ENCODE peak calls at places on chromosomes 5 and 9, in seven cellular contexts. One of them, this sample, is unnamed. For H3K4me1, the result is how much of the 10 kb centered on the place peaks cover.

GRCh38 chr5:9118852-9119251 is 427.0 kb downstream of the SEMA5A start:
- DNase-seq in ovary: no peak
- DNase-seq in upper lobe of right lung: no peak
- DNase-seq in psoas muscle: no peak
- DNase-seq in lower lobe of right lung: no peak
- DNase-seq in PC-9: no peak
- DNase-seq in stomach: no peak
- DNase-seq in this sample: no peak

GRCh38 chr5:171582849-171583248 is 163.4 kb downstream of the FGF18 start:
- DNase-seq in PC-9: no peak
- DNase-seq in psoas muscle: no peak
- DNase-seq in upper lobe of right lung: no peak
- DNase-seq in lower lobe of right lung: no peak
- DNase-seq in stomach: no peak
- DNase-seq in ovary: no peak
- DNase-seq in this sample: no peak

GRCh38 chr9:133524679-133525228 is at the start of gene MYMK:
- DNase-seq in psoas muscle: peak
- DNase-seq in stomach: no peak
- DNase-seq in PC-9: no peak
- DNase-seq in ovary: no peak
- DNase-seq in upper lobe of right lung: no peak
- DNase-seq in lower lobe of right lung: no peak
- DNase-seq in this sample: no peak

GRCh38 chr9:109098960-109099308 is 20.8 kb downstream of the TMEM245 start:
- DNase-seq in psoas muscle: no peak
- DNase-seq in PC-9: no peak
- DNase-seq in lower lobe of right lung: no peak
- DNase-seq in stomach: no peak
- DNase-seq in upper lobe of right lung: no peak
- DNase-seq in ovary: peak
- DNase-seq in this sample: no peak

GRCh38 chr5:147234825-147235635 is at the start of gene STK32A:
- DNase-seq in lower lobe of right lung: peak
- DNase-seq in ovary: peak
- DNase-seq in psoas muscle: peak
- DNase-seq in upper lobe of right lung: peak
- DNase-seq in stomach: peak
- DNase-seq in PC-9: no peak
- DNase-seq in this sample: peak

GRCh38 chr5:113338628-113339027 is 96.2 kb downstream of the TSSK1B start:
- DNase-seq in PC-9: no peak
- DNase-seq in upper lobe of right lung: no peak
- DNase-seq in ovary: no peak
- DNase-seq in lower lobe of right lung: no peak
- DNase-seq in psoas muscle: no peak
- DNase-seq in stomach: no peak
- DNase-seq in this sample: no peak

GRCh38 chr5:24642022-24642421 is 2.8 kb downstream of the CDH10 start:
- DNase-seq in stomach: no peak
- DNase-seq in PC-9: peak
- DNase-seq in lower lobe of right lung: no peak
- DNase-seq in upper lobe of right lung: no peak
- DNase-seq in ovary: no peak
- DNase-seq in psoas muscle: no peak
- DNase-seq in this sample: peak

GRCh38 chr9:93479726-93480125 is 26.3 kb upstream of the FAM120AOS start:
- DNase-seq in psoas muscle: peak
- DNase-seq in upper lobe of right lung: no peak
- DNase-seq in ovary: no peak
- DNase-seq in PC-9: no peak
- DNase-seq in stomach: no peak
- DNase-seq in lower lobe of right lung: no peak
- DNase-seq in this sample: no peak

GRCh38 chr5:37601163-37601562 is 222.0 kb downstream of the WDR70 start:
- DNase-seq in PC-9: no peak
- DNase-seq in stomach: no peak
- DNase-seq in lower lobe of right lung: no peak
- DNase-seq in upper lobe of right lung: no peak
- DNase-seq in psoas muscle: no peak
- DNase-seq in ovary: no peak
- DNase-seq in this sample: no peak

GRCh38 chr9:20640331-20641187 is 18.3 kb upstream of the MLLT3 start:
- DNase-seq in PC-9: peak
- DNase-seq in ovary: peak
- DNase-seq in stomach: peak
- DNase-seq in lower lobe of right lung: peak
- DNase-seq in psoas muscle: peak
- DNase-seq in upper lobe of right lung: no peak
- DNase-seq in this sample: peak

GRCh38 chr9:137224850-137225694 is at the start of gene CYSRT1:
- DNase-seq in ovary: no peak
- DNase-seq in stomach: peak
- DNase-seq in lower lobe of right lung: no peak
- DNase-seq in upper lobe of right lung: no peak
- DNase-seq in PC-9: peak
- DNase-seq in psoas muscle: no peak
- DNase-seq in this sample: no peak

GRCh38 chr9:84781431-84781830 is 111.9 kb downstream of the NTRK2 start:
- DNase-seq in psoas muscle: no peak
- DNase-seq in stomach: no peak
- DNase-seq in upper lobe of right lung: no peak
- DNase-seq in lower lobe of right lung: no peak
- DNase-seq in PC-9: no peak
- DNase-seq in ovary: no peak
- DNase-seq in this sample: peak

GRCh38 chr5:173971681-173972080 is 17.3 kb upstream of the C5orf47 start:
- DNase-seq in PC-9: no peak
- DNase-seq in ovary: no peak
- DNase-seq in lower lobe of right lung: no peak
- DNase-seq in upper lobe of right lung: no peak
- DNase-seq in psoas muscle: no peak
- DNase-seq in stomach: no peak
- DNase-seq in this sample: no peak

GRCh38 chr9:35112257-35113020 is 3.2 kb downstream of the ATOSB start:
- DNase-seq in stomach: no peak
- DNase-seq in PC-9: no peak
- DNase-seq in lower lobe of right lung: no peak
- DNase-seq in ovary: no peak
- DNase-seq in upper lobe of right lung: no peak
- DNase-seq in psoas muscle: peak
- DNase-seq in this sample: no peak

GRCh38 chr5:10352404-10353240 is 873 bp upstream of the MARCHF6 start:
- DNase-seq in lower lobe of right lung: no peak
- DNase-seq in psoas muscle: no peak
- DNase-seq in ovary: no peak
- DNase-seq in stomach: no peak
- DNase-seq in upper lobe of right lung: no peak
- DNase-seq in PC-9: no peak
- DNase-seq in this sample: peak

GRCh38 chr9:101027246-101027645 is 1.3 kb upstream of the PLPPR1 start:
- DNase-seq in ovary: no peak
- DNase-seq in psoas muscle: no peak
- DNase-seq in PC-9: no peak
- DNase-seq in stomach: no peak
- DNase-seq in lower lobe of right lung: no peak
- DNase-seq in upper lobe of right lung: no peak
- DNase-seq in this sample: no peak

GRCh38 chr9:69004836-69005235 is 9.1 kb downstream of the PRKACG start:
- DNase-seq in psoas muscle: no peak
- DNase-seq in ovary: no peak
- DNase-seq in PC-9: no peak
- DNase-seq in stomach: no peak
- DNase-seq in lower lobe of right lung: no peak
- DNase-seq in upper lobe of right lung: no peak
- DNase-seq in this sample: no peak

GRCh38 chr5:171307843-171308452 is 1.1 kb upstream of the TLX3 start:
- DNase-seq in PC-9: no peak
- DNase-seq in ovary: no peak
- DNase-seq in upper lobe of right lung: peak
- DNase-seq in lower lobe of right lung: no peak
- DNase-seq in psoas muscle: no peak
- DNase-seq in stomach: no peak
- DNase-seq in this sample: no peak

GRCh38 chr5:14155075-14155474 is 11.9 kb downstream of the TRIO start:
- DNase-seq in psoas muscle: no peak
- DNase-seq in ovary: no peak
- DNase-seq in PC-9: no peak
- DNase-seq in stomach: no peak
- DNase-seq in upper lobe of right lung: no peak
- DNase-seq in lower lobe of right lung: no peak
- DNase-seq in this sample: no peak
- H3K4me1 ChIP-seq in psoas muscle: half or more
- H3K4me1 ChIP-seq in ovary: under half
- H3K4me1 ChIP-seq in PC-9: half or more
- H3K4me1 ChIP-seq in stomach: half or more
- H3K4me1 ChIP-seq in upper lobe of right lung: half or more
- H3K4me1 ChIP-seq in lower lobe of right lung: half or more
- H3K4me1 ChIP-seq in this sample: half or more

GRCh38 chr9:91086657-91087563 is 274.8 kb downstream of the AUH start:
- DNase-seq in ovary: no peak
- DNase-seq in psoas muscle: no peak
- DNase-seq in stomach: no peak
- DNase-seq in upper lobe of right lung: no peak
- DNase-seq in lower lobe of right lung: no peak
- DNase-seq in PC-9: no peak
- DNase-seq in this sample: no peak
- TF ChIP-seq CTCF in ovary: no peak
- TF ChIP-seq CTCF in psoas muscle: no peak
- TF ChIP-seq CTCF in stomach: no peak
- TF ChIP-seq CTCF in upper lobe of right lung: no peak
- TF ChIP-seq CTCF in lower lobe of right lung: no peak
- TF ChIP-seq CTCF in PC-9: no peak
- TF ChIP-seq CTCF in this sample: no peak

GRCh38 chr9:106877345-106877744 is 14.4 kb downstream of the ZNF462 start:
- DNase-seq in stomach: no peak
- DNase-seq in ovary: no peak
- DNase-seq in upper lobe of right lung: no peak
- DNase-seq in lower lobe of right lung: no peak
- DNase-seq in psoas muscle: no peak
- DNase-seq in PC-9: no peak
- DNase-seq in this sample: no peak
- H3K4me1 ChIP-seq in stomach: under half
- H3K4me1 ChIP-seq in ovary: under half
- H3K4me1 ChIP-seq in upper lobe of right lung: under half
- H3K4me1 ChIP-seq in lower lobe of right lung: half or more
- H3K4me1 ChIP-seq in psoas muscle: half or more
- H3K4me1 ChIP-seq in PC-9: under half
- H3K4me1 ChIP-seq in this sample: under half

GRCh38 chr9:116673375-116673774 is 13.7 kb upstream of the TRIM32 start:
- DNase-seq in ovary: no peak
- DNase-seq in upper lobe of right lung: no peak
- DNase-seq in lower lobe of right lung: no peak
- DNase-seq in psoas muscle: no peak
- DNase-seq in PC-9: no peak
- DNase-seq in stomach: no peak
- DNase-seq in this sample: no peak

GRCh38 chr9:116671605-116672004 is 15.5 kb upstream of the TRIM32 start:
- DNase-seq in stomach: no peak
- DNase-seq in lower lobe of right lung: no peak
- DNase-seq in psoas muscle: no peak
- DNase-seq in ovary: no peak
- DNase-seq in PC-9: no peak
- DNase-seq in upper lobe of right lung: no peak
- DNase-seq in this sample: no peak

GRCh38 chr9:116669296-116669695 is 17.8 kb upstream of the TRIM32 start:
- DNase-seq in PC-9: no peak
- DNase-seq in lower lobe of right lung: no peak
- DNase-seq in psoas muscle: no peak
- DNase-seq in stomach: no peak
- DNase-seq in upper lobe of right lung: no peak
- DNase-seq in ovary: no peak
- DNase-seq in this sample: no peak

GRCh38 chr9:116674210-116674980 is 12.7 kb upstream of the TRIM32 start:
- DNase-seq in psoas muscle: no peak
- DNase-seq in ovary: no peak
- DNase-seq in PC-9: no peak
- DNase-seq in upper lobe of right lung: no peak
- DNase-seq in lower lobe of right lung: no peak
- DNase-seq in stomach: no peak
- DNase-seq in this sample: no peak
- TF ChIP-seq CTCF in psoas muscle: no peak
- TF ChIP-seq CTCF in ovary: no peak
- TF ChIP-seq CTCF in PC-9: no peak
- TF ChIP-seq CTCF in upper lobe of right lung: no peak
- TF ChIP-seq CTCF in lower lobe of right lung: no peak
- TF ChIP-seq CTCF in stomach: no peak
- TF ChIP-seq CTCF in this sample: no peak

GRCh38 chr9:121277026-121277425 is 9.1 kb downstream of the GSN start:
- DNase-seq in ovary: no peak
- DNase-seq in psoas muscle: no peak
- DNase-seq in PC-9: no peak
- DNase-seq in lower lobe of right lung: no peak
- DNase-seq in stomach: no peak
- DNase-seq in upper lobe of right lung: no peak
- DNase-seq in this sample: no peak
- H3K4me1 ChIP-seq in ovary: under half
- H3K4me1 ChIP-seq in psoas muscle: half or more
- H3K4me1 ChIP-seq in PC-9: under half
- H3K4me1 ChIP-seq in lower lobe of right lung: half or more
- H3K4me1 ChIP-seq in stomach: half or more
- H3K4me1 ChIP-seq in upper lobe of right lung: half or more
- H3K4me1 ChIP-seq in this sample: under half

DNA sequence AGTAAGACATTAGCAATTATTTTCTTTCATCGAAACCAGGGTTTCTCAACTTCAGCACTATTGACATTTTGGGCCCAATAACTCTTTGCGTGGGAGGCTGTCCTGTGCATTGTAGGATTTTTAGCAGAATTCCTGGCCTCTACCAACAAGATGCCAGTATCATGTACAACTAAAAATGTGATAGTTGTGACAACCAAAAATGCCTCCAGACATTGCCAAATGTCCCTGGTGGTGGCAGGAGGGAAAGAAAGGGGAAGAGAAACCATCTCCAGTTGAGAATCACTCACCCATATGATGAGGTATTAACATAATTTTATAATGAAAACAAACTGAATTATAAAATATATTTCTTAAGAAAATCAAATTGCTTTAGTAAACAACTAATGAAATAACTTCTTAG is 406.1 kb downstream of the RAB3C start:
- DNase-seq in PC-9: no peak
- DNase-seq in stomach: no peak
- DNase-seq in lower lobe of right lung: no peak
- DNase-seq in psoas muscle: no peak
- DNase-seq in upper lobe of right lung: no peak
- DNase-seq in ovary: no peak
- DNase-seq in this sample: no peak
- TF ChIP-seq CTCF in PC-9: no peak
- TF ChIP-seq CTCF in stomach: no peak
- TF ChIP-seq CTCF in lower lobe of right lung: no peak
- TF ChIP-seq CTCF in psoas muscle: peak
- TF ChIP-seq CTCF in upper lobe of right lung: no peak
- TF ChIP-seq CTCF in ovary: no peak
- TF ChIP-seq CTCF in this sample: no peak